ENCODE peak calls at places on chromosomes 4 and X, in five cellular contexts. B is HT-29; T is glomerular endothelial cell; Q is T-cell; E is activated T-helper 1 cell treated with anti-CD3 and anti-CD28 coated beads, Interleukin-12 subunit alpha, Interleukin-12 subunit beta, Interleukin-2, Interleukin-4 antibody, amounts not matched to agents 30 ng/mL and 10 ng/mL and 1 ng/mL, durations not matched to agents 14 hours and 24 hours and 36 hours. O is an unnamed sample.

GRCh38 chr4:11616856-11617255 is 188.2 kb upstream of the HS3ST1 start:
- DNase-seq in E (no peak), B (no peak), Q (no peak), T (no peak), O (no peak)

GRCh38 chr4:16582526-16582925 is 315.9 kb downstream of the LDB2 start:
- DNase-seq in B (peak), Q (no peak), E (no peak), T (no peak), O (no peak)

GRCh38 chrX:66045894-66046293 is 6.0 kb upstream of the VSIG4 start:
- DNase-seq in E (no peak), T (no peak), Q (no peak), B (no peak), O (no peak)

GRCh38 chrX:74656079-74656745 is 41.8 kb upstream of the RLIM start:
- DNase-seq in B (no peak), E (no peak), Q (no peak), T (no peak), O (no peak)

GRCh38 chr4:137422666-137423065 is 109.6 kb downstream of the PCDH18 start:
- DNase-seq in T (no peak), B (no peak), Q (no peak), E (no peak), O (no peak)

GRCh38 chrX:110036162-110037033 is 33.5 kb downstream of the TMEM164 start:
- DNase-seq in B (no peak), E (no peak), Q (no peak), T (no peak), O (no peak)

GRCh38 chr4:177596035-177596434 is 153.8 kb upstream of the AGA start:
- DNase-seq in B (peak), T (no peak), Q (no peak), E (peak), O (peak)

GRCh38 chr4:137531951-137532868 is at the start of gene PCDH18:
- DNase-seq in B (no peak), Q (no peak), E (no peak), T (no peak), O (peak)

GRCh38 chr4:47790105-47790504 is 47.8 kb downstream of the CORIN start:
- DNase-seq in B (no peak), Q (no peak), E (no peak), T (no peak), O (no peak)

O was measured in retina.